ENCODE peak calls at places on chromosomes 2 and 18, in ten cellular contexts. One of them, this sample, is unnamed.

GRCh38 chr2:44700824-44701223 is 240.7 kb upstream of the SIX3 start:
- DNase-seq in HFFc6: no peak
- DNase-seq in kidney epithelial cell: no peak
- DNase-seq in Calu3: no peak
- DNase-seq in pancreas: no peak
- DNase-seq in CD4-positive, alpha-beta T cell: no peak
- DNase-seq in right lobe of liver: no peak
- DNase-seq in AG09319: no peak
- DNase-seq in dorsolateral prefrontal cortex: no peak
- DNase-seq in CD8-positive, alpha-beta T cell: no peak
- DNase-seq in this sample: no peak

GRCh38 chr2:152523091-152523490 is 188.1 kb downstream of the FMNL2 start:
- DNase-seq in HFFc6: peak
- DNase-seq in dorsolateral prefrontal cortex: no peak
- DNase-seq in Calu3: no peak
- DNase-seq in right lobe of liver: no peak
- DNase-seq in CD8-positive, alpha-beta T cell: no peak
- DNase-seq in CD4-positive, alpha-beta T cell: no peak
- DNase-seq in AG09319: no peak
- DNase-seq in pancreas: no peak
- DNase-seq in kidney epithelial cell: no peak
- DNase-seq in this sample: no peak

GRCh38 chr18:13611058-13611615 is 115.2 kb downstream of the FAM210A start:
- DNase-seq in dorsolateral prefrontal cortex: no peak
- DNase-seq in kidney epithelial cell: no peak
- DNase-seq in AG09319: no peak
- DNase-seq in pancreas: no peak
- DNase-seq in Calu3: no peak
- DNase-seq in HFFc6: peak
- DNase-seq in right lobe of liver: no peak
- DNase-seq in CD8-positive, alpha-beta T cell: no peak
- DNase-seq in CD4-positive, alpha-beta T cell: no peak
- DNase-seq in this sample: no peak

GRCh38 chr2:48600917-48601316 is 16.7 kb upstream of the GTF2A1L start:
- DNase-seq in dorsolateral prefrontal cortex: no peak
- DNase-seq in HFFc6: peak
- DNase-seq in pancreas: no peak
- DNase-seq in kidney epithelial cell: no peak
- DNase-seq in right lobe of liver: no peak
- DNase-seq in CD8-positive, alpha-beta T cell: no peak
- DNase-seq in AG09319: no peak
- DNase-seq in Calu3: no peak
- DNase-seq in CD4-positive, alpha-beta T cell: no peak
- DNase-seq in this sample: no peak

GRCh38 chr18:69257861-69258458 is 142.7 kb upstream of the DOK6 start:
- DNase-seq in dorsolateral prefrontal cortex: no peak
- DNase-seq in pancreas: no peak
- DNase-seq in CD4-positive, alpha-beta T cell: no peak
- DNase-seq in right lobe of liver: no peak
- DNase-seq in Calu3: no peak
- DNase-seq in CD8-positive, alpha-beta T cell: no peak
- DNase-seq in kidney epithelial cell: peak
- DNase-seq in AG09319: peak
- DNase-seq in HFFc6: no peak
- DNase-seq in this sample: no peak

GRCh38 chr18:5768454-5768853 is 126.9 kb downstream of the TMEM200C start:
- DNase-seq in Calu3: no peak
- DNase-seq in CD8-positive, alpha-beta T cell: no peak
- DNase-seq in kidney epithelial cell: no peak
- DNase-seq in CD4-positive, alpha-beta T cell: no peak
- DNase-seq in HFFc6: no peak
- DNase-seq in dorsolateral prefrontal cortex: no peak
- DNase-seq in AG09319: no peak
- DNase-seq in right lobe of liver: no peak
- DNase-seq in pancreas: no peak
- DNase-seq in this sample: no peak

GRCh38 chr2:108612153-108612513 is 77.9 kb downstream of the LIMS1 start:
- DNase-seq in Calu3: no peak
- DNase-seq in kidney epithelial cell: peak
- DNase-seq in AG09319: no peak
- DNase-seq in dorsolateral prefrontal cortex: no peak
- DNase-seq in right lobe of liver: no peak
- DNase-seq in pancreas: no peak
- DNase-seq in CD8-positive, alpha-beta T cell: no peak
- DNase-seq in CD4-positive, alpha-beta T cell: no peak
- DNase-seq in HFFc6: peak
- DNase-seq in this sample: no peak

GRCh38 chr2:161414385-161415040 is 1.6 kb upstream of the TBR1 start:
- DNase-seq in AG09319: no peak
- DNase-seq in CD8-positive, alpha-beta T cell: no peak
- DNase-seq in kidney epithelial cell: no peak
- DNase-seq in HFFc6: peak
- DNase-seq in dorsolateral prefrontal cortex: no peak
- DNase-seq in Calu3: peak
- DNase-seq in CD4-positive, alpha-beta T cell: no peak
- DNase-seq in pancreas: no peak
- DNase-seq in right lobe of liver: peak
- DNase-seq in this sample: peak

GRCh38 chr2:36360063-36360462 is 4.5 kb downstream of the CRIM1 start:
- DNase-seq in AG09319: no peak
- DNase-seq in pancreas: no peak
- DNase-seq in right lobe of liver: no peak
- DNase-seq in HFFc6: no peak
- DNase-seq in CD4-positive, alpha-beta T cell: no peak
- DNase-seq in kidney epithelial cell: no peak
- DNase-seq in CD8-positive, alpha-beta T cell: no peak
- DNase-seq in dorsolateral prefrontal cortex: no peak
- DNase-seq in Calu3: no peak
- DNase-seq in this sample: no peak

GRCh38 chr2:44949329-44950151 is 8.0 kb downstream of the SIX3 start:
- DNase-seq in pancreas: no peak
- DNase-seq in Calu3: peak
- DNase-seq in dorsolateral prefrontal cortex: no peak
- DNase-seq in CD8-positive, alpha-beta T cell: no peak
- DNase-seq in HFFc6: no peak
- DNase-seq in kidney epithelial cell: no peak
- DNase-seq in right lobe of liver: no peak
- DNase-seq in AG09319: no peak
- DNase-seq in CD4-positive, alpha-beta T cell: no peak
- DNase-seq in this sample: no peak

GRCh38 chr2:50849205-50849604 is 182.7 kb downstream of the NRXN1 start:
- DNase-seq in pancreas: no peak
- DNase-seq in CD4-positive, alpha-beta T cell: no peak
- DNase-seq in right lobe of liver: no peak
- DNase-seq in dorsolateral prefrontal cortex: no peak
- DNase-seq in kidney epithelial cell: no peak
- DNase-seq in HFFc6: no peak
- DNase-seq in AG09319: no peak
- DNase-seq in Calu3: no peak
- DNase-seq in CD8-positive, alpha-beta T cell: no peak
- DNase-seq in this sample: peak

DNA sequence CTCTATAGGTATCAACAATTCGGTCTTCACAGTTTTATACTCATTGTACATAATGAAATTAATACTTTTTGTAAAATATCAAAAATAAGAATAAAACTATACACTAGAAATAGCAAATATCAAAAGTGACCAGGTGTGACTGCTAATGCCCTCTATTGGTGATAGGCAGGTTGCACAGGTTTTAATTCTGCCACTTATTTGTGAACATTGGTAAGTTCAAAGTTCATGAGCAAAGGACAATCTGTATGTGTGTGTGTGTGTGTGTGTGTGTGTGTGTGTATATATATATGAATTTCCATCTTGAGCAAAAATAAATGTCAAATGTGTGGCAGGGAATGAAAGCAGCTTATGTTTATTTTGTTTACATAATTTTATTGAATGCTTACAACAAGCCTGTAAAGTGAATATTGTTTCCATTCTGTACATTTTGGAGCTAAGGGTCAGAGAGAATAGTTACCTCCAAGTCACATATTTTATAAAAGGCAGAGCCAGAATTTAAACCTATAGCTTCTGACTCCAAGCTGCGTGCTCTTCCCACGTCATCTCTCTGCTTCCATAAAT is 537.4 kb downstream of the CPS1 start:
- DNase-seq in CD8-positive, alpha-beta T cell: no peak
- DNase-seq in kidney epithelial cell: no peak
- DNase-seq in AG09319: no peak
- DNase-seq in HFFc6: no peak
- DNase-seq in Calu3: no peak
- DNase-seq in pancreas: no peak
- DNase-seq in CD4-positive, alpha-beta T cell: no peak
- DNase-seq in dorsolateral prefrontal cortex: no peak
- DNase-seq in right lobe of liver: no peak
- DNase-seq in this sample: no peak
- TF ChIP-seq CTCF in CD8-positive, alpha-beta T cell: no peak
- TF ChIP-seq CTCF in kidney epithelial cell: peak
- TF ChIP-seq CTCF in AG09319: no peak
- TF ChIP-seq CTCF in HFFc6: peak
- TF ChIP-seq CTCF in Calu3: peak
- TF ChIP-seq CTCF in pancreas: no peak
- TF ChIP-seq CTCF in CD4-positive, alpha-beta T cell: no peak
- TF ChIP-seq CTCF in dorsolateral prefrontal cortex: no peak
- TF ChIP-seq CTCF in right lobe of liver: peak
- TF ChIP-seq CTCF in this sample: peak

DNA sequence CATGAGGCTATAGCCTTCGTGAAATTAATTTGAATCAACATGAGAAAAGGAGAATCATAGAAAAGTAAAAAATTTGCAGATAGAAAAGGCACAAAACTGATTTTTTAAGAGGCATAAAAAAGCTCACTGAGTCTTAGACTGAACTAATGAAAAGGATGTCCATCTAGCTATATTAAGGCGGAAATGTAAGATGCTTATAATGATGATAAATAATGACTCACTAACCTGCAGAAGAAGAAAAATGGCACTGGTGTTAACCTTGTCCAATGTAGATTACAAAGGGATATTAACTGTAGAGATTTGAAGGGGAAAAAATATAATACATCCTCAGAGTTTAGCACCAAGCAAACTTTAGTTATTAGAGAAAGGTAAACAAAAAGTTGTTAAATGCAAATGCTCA is 1098.0 kb upstream of the DDX18 start:
- DNase-seq in pancreas: no peak
- DNase-seq in kidney epithelial cell: no peak
- DNase-seq in right lobe of liver: no peak
- DNase-seq in CD4-positive, alpha-beta T cell: no peak
- DNase-seq in dorsolateral prefrontal cortex: no peak
- DNase-seq in CD8-positive, alpha-beta T cell: no peak
- DNase-seq in HFFc6: no peak
- DNase-seq in AG09319: no peak
- DNase-seq in Calu3: no peak
- DNase-seq in this sample: no peak
- TF ChIP-seq CTCF in pancreas: no peak
- TF ChIP-seq CTCF in kidney epithelial cell: no peak
- TF ChIP-seq CTCF in right lobe of liver: no peak
- TF ChIP-seq CTCF in CD4-positive, alpha-beta T cell: no peak
- TF ChIP-seq CTCF in dorsolateral prefrontal cortex: no peak
- TF ChIP-seq CTCF in CD8-positive, alpha-beta T cell: no peak
- TF ChIP-seq CTCF in HFFc6: no peak
- TF ChIP-seq CTCF in AG09319: no peak
- TF ChIP-seq CTCF in Calu3: no peak
- TF ChIP-seq CTCF in this sample: no peak

GRCh38 chr2:241315879-241316700 is at the start of gene SEPTIN2:
- DNase-seq in dorsolateral prefrontal cortex: peak
- DNase-seq in Calu3: peak
- DNase-seq in kidney epithelial cell: no peak
- DNase-seq in pancreas: peak
- DNase-seq in HFFc6: peak
- DNase-seq in CD8-positive, alpha-beta T cell: peak
- DNase-seq in AG09319: no peak
- DNase-seq in CD4-positive, alpha-beta T cell: no peak
- DNase-seq in right lobe of liver: peak
- DNase-seq in this sample: no peak

GRCh38 chr2:241314933-241315182 is 614 bp downstream of the HDLBP start:
- DNase-seq in Calu3: no peak
- DNase-seq in CD8-positive, alpha-beta T cell: no peak
- DNase-seq in CD4-positive, alpha-beta T cell: no peak
- DNase-seq in pancreas: no peak
- DNase-seq in kidney epithelial cell: no peak
- DNase-seq in HFFc6: no peak
- DNase-seq in right lobe of liver: no peak
- DNase-seq in AG09319: no peak
- DNase-seq in dorsolateral prefrontal cortex: no peak
- DNase-seq in this sample: no peak

GRCh38 chr2:241314181-241314932 is 1.1 kb downstream of the HDLBP start:
- DNase-seq in pancreas: no peak
- DNase-seq in AG09319: peak
- DNase-seq in HFFc6: peak
- DNase-seq in kidney epithelial cell: no peak
- DNase-seq in dorsolateral prefrontal cortex: no peak
- DNase-seq in CD8-positive, alpha-beta T cell: no peak
- DNase-seq in CD4-positive, alpha-beta T cell: no peak
- DNase-seq in right lobe of liver: no peak
- DNase-seq in Calu3: no peak
- DNase-seq in this sample: no peak

GRCh38 chr2:241316825-241317224 is 1.1 kb downstream of the SEPTIN2 start:
- DNase-seq in HFFc6: no peak
- DNase-seq in kidney epithelial cell: no peak
- DNase-seq in right lobe of liver: no peak
- DNase-seq in Calu3: no peak
- DNase-seq in CD8-positive, alpha-beta T cell: no peak
- DNase-seq in CD4-positive, alpha-beta T cell: no peak
- DNase-seq in dorsolateral prefrontal cortex: no peak
- DNase-seq in AG09319: no peak
- DNase-seq in pancreas: no peak
- DNase-seq in this sample: no peak

DNA sequence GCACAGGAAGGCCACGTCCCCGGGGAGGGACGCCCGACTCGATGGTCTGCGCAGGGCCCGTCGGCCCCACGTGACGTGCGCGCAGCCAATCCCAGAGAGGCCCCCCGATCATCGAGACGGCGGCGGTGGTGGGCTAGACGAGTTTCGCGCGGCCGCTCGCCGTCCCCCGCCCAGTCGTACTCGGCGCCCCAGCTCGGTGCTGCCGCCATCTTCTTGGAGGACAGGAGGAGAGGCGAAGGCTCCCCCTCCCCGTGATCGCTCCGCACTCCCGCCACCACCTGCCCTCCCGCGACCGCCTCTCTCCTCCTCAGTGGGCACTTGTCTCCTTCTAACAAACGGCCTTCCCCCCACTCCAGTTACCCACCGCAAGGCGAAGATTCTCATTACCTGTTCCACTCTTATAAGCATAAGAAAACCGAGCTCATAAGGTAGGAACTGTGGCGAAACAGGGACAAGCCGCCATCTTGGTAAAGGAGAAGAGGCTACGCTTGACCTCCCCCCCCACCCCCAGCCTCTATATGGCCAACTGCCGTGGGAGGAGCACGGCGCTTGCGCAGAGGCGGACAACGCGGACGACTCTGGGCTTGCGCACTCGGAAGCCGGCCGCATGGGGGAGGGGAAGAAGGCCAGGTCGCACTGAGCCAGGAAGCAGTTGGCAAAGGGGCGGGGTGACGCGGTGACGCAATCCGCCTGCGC is at the start of gene HDLBP:
- DNase-seq in CD4-positive, alpha-beta T cell: peak
- DNase-seq in dorsolateral prefrontal cortex: peak
- DNase-seq in CD8-positive, alpha-beta T cell: peak
- DNase-seq in AG09319: peak
- DNase-seq in pancreas: peak
- DNase-seq in Calu3: peak
- DNase-seq in kidney epithelial cell: peak
- DNase-seq in HFFc6: peak
- DNase-seq in right lobe of liver: peak
- DNase-seq in this sample: peak
- TF ChIP-seq CTCF in CD4-positive, alpha-beta T cell: peak
- TF ChIP-seq CTCF in dorsolateral prefrontal cortex: peak
- TF ChIP-seq CTCF in CD8-positive, alpha-beta T cell: no peak
- TF ChIP-seq CTCF in AG09319: peak
- TF ChIP-seq CTCF in pancreas: no peak
- TF ChIP-seq CTCF in Calu3: no peak
- TF ChIP-seq CTCF in kidney epithelial cell: peak
- TF ChIP-seq CTCF in HFFc6: peak
- TF ChIP-seq CTCF in right lobe of liver: peak
- TF ChIP-seq CTCF in this sample: no peak

GRCh38 chr18:76145506-76145905 is 349.5 kb downstream of the ZNF516 start:
- DNase-seq in kidney epithelial cell: no peak
- DNase-seq in dorsolateral prefrontal cortex: no peak
- DNase-seq in pancreas: no peak
- DNase-seq in Calu3: no peak
- DNase-seq in right lobe of liver: no peak
- DNase-seq in CD4-positive, alpha-beta T cell: no peak
- DNase-seq in CD8-positive, alpha-beta T cell: no peak
- DNase-seq in AG09319: no peak
- DNase-seq in HFFc6: no peak
- DNase-seq in this sample: no peak
- TF ChIP-seq CTCF in kidney epithelial cell: no peak
- TF ChIP-seq CTCF in dorsolateral prefrontal cortex: no peak
- TF ChIP-seq CTCF in pancreas: no peak
- TF ChIP-seq CTCF in Calu3: no peak
- TF ChIP-seq CTCF in right lobe of liver: no peak
- TF ChIP-seq CTCF in CD4-positive, alpha-beta T cell: no peak
- TF ChIP-seq CTCF in CD8-positive, alpha-beta T cell: no peak
- TF ChIP-seq CTCF in AG09319: no peak
- TF ChIP-seq CTCF in HFFc6: no peak
- TF ChIP-seq CTCF in this sample: no peak

This sample was measured in Caco-2.